ENCODE peak calls at places on chromosomes 16 and 17, in ten cellular contexts. Z is glutamatergic neuron, W is EL, M is cardiac septum, V is A549, L is anterior cingulate cortex, I is NCI-H146, O is GM12864, C is T-helper 17 cell, F is hippocampal formation. K is an unnamed sample.

GRCh38 chr16:61823326-61823725 is 212.9 kb downstream of the CDH8 start:
- DNase-seq in Z (no peak), W (no peak), M (no peak), V (no peak), L (no peak), I (no peak), O (no peak), C (no peak), F (no peak), K (no peak)

GRCh38 chr16:53014287-53014686 is 38.4 kb downstream of the CHD9NB start:
- DNase-seq in Z (no peak), W (no peak), M (no peak), V (no peak), L (no peak), I (no peak), O (no peak), C (no peak), F (no peak), K (no peak)

GRCh38 chr17:9332164-9332527 is 243.5 kb downstream of the STX8 start:
- DNase-seq in Z (no peak), W (no peak), M (no peak), V (no peak), L (no peak), I (no peak), O (no peak), C (no peak), F (no peak), K (peak; percentile 29)

GRCh38 chr17:62704381-62704971 is 77.0 kb downstream of the MRC2 start:
- DNase-seq in Z (no peak), W (peak; percentile 61), M (peak; percentile 82), V (peak; percentile 38), L (no peak), I (peak; percentile 35), O (no peak), C (no peak), F (no peak), K (peak; percentile 42)

GRCh38 chr16:67673712-67674580 is 7.3 kb downstream of the C16orf86 start:
- DNase-seq in Z (no peak), W (no peak), M (no peak), V (no peak), L (no peak), I (no peak), O (no peak), C (no peak), F (no peak), K (no peak)

GRCh38 chr17:69287168-69287567 is 39.8 kb downstream of the ABCA5 start:
- DNase-seq in Z (no peak), W (peak; percentile 51), M (no peak), V (no peak), L (no peak), I (no peak), O (no peak), C (no peak), F (no peak), K (no peak)

GRCh38 chr16:55571191-55571897 is 4.9 kb downstream of the CAPNS2 start:
- DNase-seq in Z (no peak), W (no peak), M (no peak), V (no peak), L (no peak), I (no peak), O (no peak), C (no peak), F (no peak), K (no peak)

GRCh38 chr17:149897-150575 is 12.7 kb downstream of the SCGB1C2 start:
- DNase-seq in Z (peak; percentile 2), W (no peak), M (peak; percentile 50), V (no peak), L (no peak), I (no peak), O (no peak), C (no peak), F (no peak), K (no peak)

GRCh38 chr16:70715113-70715711 is 29.4 kb upstream of the MTSS2 start:
- DNase-seq in Z (no peak), W (peak; percentile 100), M (no peak), V (peak; percentile 93), L (peak; percentile 84), I (no peak), O (peak; percentile 7), C (no peak), F (no peak), K (peak; percentile 35)

GRCh38 chr17:70906808-70907207 is 737.5 kb downstream of the KCNJ2 start:
- DNase-seq in Z (no peak), W (no peak), M (no peak), V (no peak), L (no peak), I (peak; percentile 90), O (no peak), C (no peak), F (no peak), K (no peak)

GRCh38 chr17:39450051-39450450 is 1.0 kb downstream of the MED1 start:
- DNase-seq in Z (no peak), W (no peak), M (no peak), V (no peak), L (no peak), I (no peak), O (no peak), C (no peak), F (no peak), K (no peak)

GRCh38 chr17:30513346-30513745 is 36.1 kb downstream of the GOSR1 start:
- DNase-seq in Z (no peak), W (no peak), M (no peak), V (no peak), L (no peak), I (no peak), O (no peak), C (no peak), F (no peak), K (no peak)

GRCh38 chr16:31451681-31452351 is 7.5 kb upstream of the ARMC5 start:
- DNase-seq in Z (peak; percentile 68), W (peak; percentile 74), M (no peak), V (peak; percentile 82), L (peak; percentile 9), I (peak; percentile 75), O (no peak), C (no peak), F (peak; percentile 43), K (no peak)

GRCh38 chr16:11535494-11535893 is 51.2 kb downstream of the LITAF start:
- DNase-seq in Z (no peak), W (no peak), M (no peak), V (no peak), L (no peak), I (no peak), O (no peak), C (no peak), F (no peak), K (no peak)

GRCh38 chr16:525520-526180 is 1.9 kb upstream of the CAPN15 start:
- DNase-seq in Z (no peak), W (peak; percentile 93), M (no peak), V (peak; percentile 68), L (peak; percentile 43), I (no peak), O (peak; percentile 57), C (no peak), F (no peak), K (no peak)

GRCh38 chr16:69338557-69339288 is 641 bp downstream of the COG8 start:
- DNase-seq in Z (no peak), W (no peak), M (peak; percentile 74), V (no peak), L (no peak), I (peak; percentile 71), O (no peak), C (no peak), F (no peak), K (no peak)

GRCh38 chr17:76755285-76755684 is 17.4 kb downstream of the MFSD11 start:
- DNase-seq in Z (no peak), W (no peak), M (no peak), V (no peak), L (no peak), I (no peak), O (no peak), C (no peak), F (no peak), K (no peak)

GRCh38 chr17:75077490-75078096 is 10.2 kb upstream of the SLC16A5 start:
- DNase-seq in Z (peak; percentile 47), W (no peak), M (peak; percentile 92), V (no peak), L (no peak), I (peak; percentile 73), O (no peak), C (peak; percentile 26), F (peak; percentile 42), K (peak; percentile 51)

GRCh38 chr17:5638596-5638995 is 54.3 kb upstream of the NLRP1 start:
- DNase-seq in Z (no peak), W (no peak), M (no peak), V (no peak), L (no peak), I (no peak), O (no peak), C (no peak), F (no peak), K (no peak)

GRCh38 chr17:75684924-75685323 is 17.8 kb downstream of the SAP30BP start:
- DNase-seq in Z (no peak), W (peak; percentile 54), M (no peak), V (no peak), L (no peak), I (no peak), O (no peak), C (no peak), F (peak; percentile 43), K (no peak)

GRCh38 chr16:86080982-86081381 is 182.0 kb downstream of the IRF8 start:
- DNase-seq in Z (no peak), W (no peak), M (no peak), V (no peak), L (no peak), I (no peak), O (no peak), C (no peak), F (no peak), K (no peak)

GRCh38 chr16:71407731-71408130 is 34.1 kb downstream of the TLE7 start:
- DNase-seq in Z (no peak), W (no peak), M (no peak), V (no peak), L (no peak), I (no peak), O (no peak), C (no peak), F (no peak), K (no peak)

GRCh38 chr16:24580665-24581064 is 41.3 kb downstream of the RBBP6 start:
- DNase-seq in Z (no peak), W (peak; percentile 38), M (no peak), V (peak; percentile 33), L (no peak), I (no peak), O (no peak), C (no peak), F (peak; percentile 5), K (no peak)

GRCh38 chr16:82715160-82715559 is 88.4 kb downstream of the CDH13 start:
- DNase-seq in Z (no peak), W (no peak), M (no peak), V (no peak), L (no peak), I (no peak), O (no peak), C (no peak), F (no peak), K (no peak)

GRCh38 chr16:54655171-54655590 is 275.5 kb upstream of the IRX5 start:
- DNase-seq in Z (no peak), W (no peak), M (no peak), V (no peak), L (no peak), I (no peak), O (no peak), C (no peak), F (no peak), K (no peak)

GRCh38 chr16:79088971-79089370 is 511.6 kb downstream of the MAF start:
- DNase-seq in Z (no peak), W (no peak), M (no peak), V (no peak), L (no peak), I (no peak), O (no peak), C (no peak), F (no peak), K (no peak)

GRCh38 chr17:79024901-79025737 is 1.1 kb downstream of the C1QTNF1 start:
- DNase-seq in Z (no peak), W (no peak), M (peak; percentile 86), V (no peak), L (no peak), I (no peak), O (no peak), C (no peak), F (no peak), K (no peak)

GRCh38 chr17:58352843-58353719 is 1.1 kb upstream of the SUPT4H1 start:
- DNase-seq in Z (no peak), W (peak; percentile 30), M (no peak), V (no peak), L (peak; percentile 36), I (peak; percentile 47), O (no peak), C (no peak), F (no peak), K (peak; percentile 16)

K was measured in caudate nucleus.